ENCODE peak calls at places on chromosomes 16 and 17, in ten cellular contexts. O is neuronal stem cell; X is upper lobe of right lung; L is left ventricle myocardium inferior; S is ovary; Y is Peyer's patch; V is hepatocyte; N is CD8-positive, alpha-beta T cell; I is CD8-positive, alpha-beta memory T cell; K is PC-3. E is an unnamed sample. For H3K4me1, the result is how much of the 10 kb centered on the place peaks cover.

GRCh38 chr17:79081571-79082276 is 7.1 kb downstream of the ENGASE start:
- DNase-seq in L (peak), Y (no peak), N (no peak), X (no peak), V (no peak), S (no peak), O (no peak), I (no peak), K (no peak), E (no peak)

GRCh38 chr16:4859900-4860255 is 12.6 kb downstream of the UBN1 start:
- DNase-seq in V (no peak), I (no peak), S (no peak), X (no peak), N (no peak), L (no peak), Y (no peak), K (peak), O (no peak), E (no peak)

GRCh38 chr17:65588194-65588808 is 26.9 kb upstream of the AXIN2 start:
- DNase-seq in K (peak), I (no peak), S (no peak), L (peak), V (peak), X (peak), Y (peak), O (no peak), N (no peak), E (no peak)

GRCh38 chr17:58316260-58316960 is 12.2 kb downstream of the TSPOAP1 start:
- DNase-seq in X (peak), K (no peak), N (no peak), L (no peak), S (no peak), Y (peak), V (no peak), I (no peak), O (no peak), E (no peak)

GRCh38 chr17:62780951-62781350 is 27.2 kb downstream of the MARCHF10 start:
- DNase-seq in I (no peak), S (no peak), N (no peak), X (no peak), Y (no peak), V (no peak), L (no peak), K (peak), O (no peak), E (no peak)

GRCh38 chr16:81170824-81171223 is 67.7 kb upstream of the BCO1 start:
- DNase-seq in Y (no peak), S (no peak), X (no peak), V (peak), I (no peak), L (no peak), O (no peak), N (no peak), K (no peak), E (no peak)

GRCh38 chr16:89620406-89620841 is 7.0 kb downstream of the DPEP1 start:
- DNase-seq in S (no peak), I (no peak), N (no peak), L (no peak), K (no peak), O (no peak), X (no peak), V (no peak), Y (no peak), E (no peak)

GRCh38 chr17:38898812-38899348 is 26.5 kb upstream of the LASP1NB start:
- DNase-seq in I (peak), S (no peak), K (peak), V (no peak), O (no peak), Y (peak), N (peak), L (no peak), X (peak), E (no peak)

GRCh38 chr17:36198831-36199465 is 2.4 kb upstream of the CCL3L1 start:
- DNase-seq in Y (no peak), X (no peak), N (no peak), O (no peak), K (no peak), L (no peak), V (peak), I (no peak), S (no peak), E (no peak)

GRCh38 chr16:1960665-1961630 is 1.6 kb downstream of the NDUFB10 start:
- DNase-seq in X (no peak), L (no peak), V (no peak), O (no peak), I (no peak), N (peak), Y (no peak), K (peak), S (no peak), E (no peak)

GRCh38 chr16:17305694-17306093 is 165.1 kb downstream of the XYLT1 start:
- DNase-seq in I (no peak), Y (no peak), K (no peak), V (no peak), N (no peak), O (no peak), X (no peak), S (no peak), L (no peak), E (no peak)

GRCh38 chr17:80673152-80673920 is 128.7 kb downstream of the RPTOR start:
- DNase-seq in Y (no peak), X (no peak), O (no peak), I (no peak), S (no peak), N (no peak), V (no peak), K (no peak), L (no peak), E (no peak)

DNA sequence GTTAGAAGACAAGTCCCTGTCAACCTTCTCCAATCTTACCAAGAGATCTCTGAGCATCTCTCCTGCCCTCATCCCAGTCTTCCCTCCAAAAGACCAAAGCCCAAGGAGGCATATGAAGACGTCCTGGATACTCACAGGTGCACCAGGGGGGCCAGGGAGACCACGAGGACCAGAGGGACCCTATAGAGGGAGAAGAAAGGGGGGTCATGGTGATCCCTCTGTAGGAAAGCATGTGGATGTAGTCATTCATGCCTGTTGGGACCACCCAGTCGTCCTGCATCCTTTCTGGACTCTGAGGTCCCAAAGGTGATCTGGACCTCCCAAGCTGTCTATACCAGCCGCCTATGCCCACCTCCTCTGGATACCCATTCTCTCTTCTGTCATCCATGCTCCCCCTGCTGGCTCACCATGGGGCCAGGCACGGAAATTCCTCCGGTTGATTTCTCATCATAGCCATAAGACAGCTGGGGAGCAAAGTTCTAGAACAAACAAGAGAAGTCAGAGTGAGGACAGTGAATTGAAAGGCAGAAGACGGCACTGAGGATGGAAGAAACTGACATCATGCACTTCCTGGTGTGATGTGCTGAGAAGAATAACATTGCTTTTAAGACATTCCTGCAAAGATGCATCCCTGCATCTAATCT is 3.3 kb downstream of the COL1A1 start:
- DNase-seq in V (peak), S (no peak), L (no peak), Y (peak), O (no peak), I (peak), N (peak), X (no peak), K (peak), E (no peak)
- H3K27ac ChIP-seq in V (peak), S (peak), L (peak), Y (peak), O (no peak), I (no peak), N (no peak), X (no peak), K (peak), E (peak)

GRCh38 chr17:28896884-28897768 is at the start of gene FLOT2:
- DNase-seq in N (peak), X (peak), L (peak), Y (peak), V (peak), O (peak), S (peak), K (peak), I (peak), E (peak)

GRCh38 chr17:28898261-28898955 is 875 bp upstream of the FLOT2 start:
- DNase-seq in N (no peak), V (no peak), S (no peak), K (no peak), X (peak), L (no peak), O (no peak), I (no peak), Y (no peak), E (no peak)

GRCh38 chr17:28897769-28898259 is 281 bp upstream of the FLOT2 start:
- DNase-seq in L (no peak), I (no peak), V (no peak), Y (no peak), N (peak), O (peak), K (no peak), X (no peak), S (no peak), E (no peak)

GRCh38 chr17:28900986-28901726 is 1.7 kb downstream of the DHRS13 start:
- DNase-seq in O (no peak), V (peak), S (no peak), K (no peak), L (no peak), N (no peak), X (peak), Y (no peak), I (no peak), E (no peak)

DNA sequence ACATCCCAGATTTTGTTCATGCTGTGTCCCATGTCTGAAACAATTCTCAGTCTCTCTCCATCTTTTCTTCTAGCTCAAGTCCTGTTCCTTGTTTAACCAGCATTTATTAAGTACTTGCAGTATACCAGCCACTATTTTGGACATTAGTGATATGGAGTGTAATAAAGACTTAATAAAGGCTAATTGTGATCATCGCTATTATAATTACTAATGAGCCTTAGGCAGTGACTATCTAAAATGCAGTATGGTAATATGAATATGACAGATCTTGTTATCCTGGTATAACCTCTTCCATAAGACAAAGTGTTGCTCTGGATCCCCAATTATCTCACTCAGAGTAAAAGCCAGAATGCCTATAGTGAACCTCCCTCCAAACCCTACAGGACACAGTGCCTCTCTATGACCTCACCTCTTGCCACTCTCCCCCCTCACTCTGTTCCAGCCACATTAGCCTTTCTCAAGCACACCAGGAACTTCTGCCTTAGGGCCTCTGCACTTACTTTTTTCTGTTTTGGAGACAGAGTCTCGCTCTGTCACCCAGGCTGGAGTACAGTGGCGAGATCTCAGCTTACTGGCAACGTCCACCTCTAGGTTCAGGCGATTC is 1.8 kb upstream of the FLOT2 start:
- DNase-seq in V (no peak), X (no peak), S (no peak), I (no peak), N (no peak), O (no peak), Y (no peak), L (no peak), K (no peak), E (no peak)
- H3K4me1 ChIP-seq in V (under half), X (under half), S (under half), I (half or more), N (under half), O (under half), Y (under half), L (half or more), K (under half), E (under half)

DNA sequence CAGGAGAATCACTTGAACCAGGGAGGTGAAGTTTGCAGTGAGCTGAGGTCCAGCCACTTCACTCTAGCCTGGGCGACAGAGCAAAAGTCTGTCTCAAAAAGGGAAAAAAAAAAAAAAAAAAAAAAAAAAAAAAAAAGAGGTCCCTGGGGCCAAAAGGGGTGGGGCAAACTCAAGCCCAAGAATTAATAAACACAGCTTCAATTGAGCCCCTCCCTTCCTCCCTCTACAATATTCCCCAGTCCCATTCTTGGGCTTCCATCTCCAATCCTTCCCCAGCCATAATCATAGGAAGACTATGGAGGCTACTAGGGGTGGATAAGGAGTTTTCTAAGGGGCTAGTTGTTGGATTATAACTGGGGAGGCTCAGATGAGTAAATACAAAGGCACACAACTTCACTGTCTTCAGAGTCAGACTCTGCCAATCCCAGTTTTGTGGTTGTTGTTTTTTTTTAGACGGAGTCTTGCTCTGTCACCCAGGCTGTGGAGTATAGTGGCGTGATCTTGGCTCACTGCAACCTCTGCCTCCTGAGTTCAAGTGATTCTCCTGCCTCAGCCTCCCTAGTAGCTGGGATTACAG is 9.5 kb downstream of the CAVIN1 start:
- DNase-seq in V (no peak), X (no peak), S (no peak), L (no peak), K (no peak), I (no peak), N (no peak), Y (no peak), O (no peak), E (no peak)
- H3K27ac ChIP-seq in V (no peak), X (no peak), S (no peak), L (peak), K (no peak), I (no peak), N (no peak), Y (no peak), O (no peak), E (no peak)

GRCh38 chr17:75691371-75692290 is 24.5 kb downstream of the SAP30BP start:
- DNase-seq in Y (no peak), K (peak), N (no peak), I (no peak), V (no peak), O (no peak), S (no peak), L (no peak), X (no peak), E (no peak)
- H3K4me1 ChIP-seq in Y (half or more), K (half or more), N (under half), I (under half), V (under half), O (under half), S (under half), L (half or more), X (half or more), E (under half)

DNA sequence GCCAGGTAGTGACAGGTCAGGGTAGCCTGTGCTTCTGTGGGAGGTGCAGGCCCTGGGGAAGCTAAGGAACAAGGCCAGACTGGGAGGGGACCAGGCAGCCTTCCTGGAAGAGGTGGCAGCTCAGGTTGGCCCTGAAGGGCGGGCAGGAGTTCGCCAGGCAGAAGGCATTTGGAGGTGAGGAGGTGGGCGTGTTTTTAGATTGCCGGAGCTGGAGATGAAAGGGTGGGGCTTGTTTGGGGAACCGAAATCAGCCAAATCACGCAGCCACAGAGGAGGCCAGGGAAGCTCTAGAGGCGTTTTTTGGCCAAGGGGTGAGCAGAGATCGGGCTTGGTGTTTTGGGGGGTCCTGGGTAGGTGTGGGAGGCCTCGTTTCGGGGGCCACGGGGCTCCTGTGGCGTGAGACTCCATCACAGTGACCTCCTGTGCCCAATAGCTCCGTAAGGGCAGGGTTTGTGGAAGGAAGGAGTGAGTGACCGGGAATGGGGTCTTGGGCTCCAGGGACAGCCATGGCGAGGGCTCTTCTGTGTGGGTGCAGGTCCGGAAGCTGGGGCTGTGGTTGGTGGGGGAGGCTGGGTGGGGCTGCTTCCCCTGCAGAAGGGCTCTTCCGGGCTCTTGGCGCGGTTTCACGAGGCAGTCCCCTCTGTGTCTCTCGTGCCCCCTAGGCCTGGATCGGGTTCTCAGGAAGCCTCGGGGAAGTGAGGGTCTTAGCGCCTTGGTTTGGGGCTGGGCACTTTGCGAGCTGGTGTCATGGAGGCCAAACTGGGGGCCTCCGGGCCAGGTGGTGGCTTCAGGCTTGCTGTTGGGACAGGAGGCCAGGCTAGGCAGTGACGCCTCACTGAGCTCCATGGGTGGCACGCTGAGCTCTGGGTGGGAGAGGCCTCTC is 7.8 kb downstream of the ADCY7 start:
- DNase-seq in I (peak), O (no peak), S (no peak), N (peak), Y (peak), X (peak), L (no peak), V (no peak), K (no peak), E (no peak)
- H3K27ac ChIP-seq in I (peak), O (no peak), S (no peak), N (peak), Y (peak), X (peak), L (peak), V (no peak), K (no peak), E (peak)

DNA sequence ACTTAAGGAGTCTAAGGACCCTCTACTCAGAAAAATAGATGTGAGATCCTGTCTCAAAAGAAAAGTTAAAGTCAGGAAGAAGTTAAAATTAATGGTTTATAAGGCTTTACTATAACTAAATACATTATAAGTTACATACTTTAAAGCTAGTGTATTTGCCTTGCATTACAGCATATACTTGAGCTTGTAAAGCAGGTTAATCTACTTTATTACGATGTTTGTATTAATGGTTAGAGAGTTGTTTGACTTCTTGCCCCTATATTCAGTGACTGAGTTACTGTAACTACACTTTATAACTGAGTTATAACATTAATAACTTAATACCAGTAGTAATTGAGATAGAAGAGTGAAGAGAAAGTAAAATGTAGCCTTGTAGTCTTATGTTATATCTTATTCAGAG is 22.8 kb downstream of the CLTC start:
- DNase-seq in K (peak), X (no peak), S (no peak), N (no peak), Y (no peak), O (no peak), I (no peak), L (no peak), V (no peak), E (no peak)
- H3K4me1 ChIP-seq in K (under half), X (under half), S (under half), N (under half), Y (half or more), O (under half), I (under half), L (half or more), V (under half), E (under half)

GRCh38 chr16:57264950-57265371 is 19.5 kb downstream of the PLLP start:
- DNase-seq in V (no peak), I (no peak), O (no peak), K (no peak), X (peak), S (no peak), Y (peak), N (no peak), L (no peak), E (no peak)

GRCh38 chr16:57265850-57266530 is 18.5 kb downstream of the PLLP start:
- DNase-seq in I (no peak), N (no peak), L (peak), V (peak), S (peak), Y (peak), O (no peak), K (peak), X (peak), E (peak)

GRCh38 chr16:57264381-57264780 is 19.3 kb downstream of the ARL2BP start:
- DNase-seq in X (peak), O (no peak), I (no peak), K (no peak), Y (peak), S (no peak), N (no peak), L (no peak), V (no peak), E (no peak)

GRCh38 chr16:57268804-57269800 is 15.4 kb downstream of the PLLP start:
- DNase-seq in V (peak), I (no peak), N (no peak), Y (peak), L (peak), O (no peak), X (peak), S (no peak), K (no peak), E (no peak)

GRCh38 chr16:57266531-57267268 is 17.8 kb downstream of the PLLP start:
- DNase-seq in L (no peak), V (no peak), I (no peak), O (no peak), S (no peak), K (no peak), Y (no peak), X (no peak), N (peak), E (peak)
- H3K27ac ChIP-seq in L (peak), V (peak), I (peak), O (no peak), S (no peak), K (no peak), Y (no peak), X (peak), N (peak), E (no peak)

DNA sequence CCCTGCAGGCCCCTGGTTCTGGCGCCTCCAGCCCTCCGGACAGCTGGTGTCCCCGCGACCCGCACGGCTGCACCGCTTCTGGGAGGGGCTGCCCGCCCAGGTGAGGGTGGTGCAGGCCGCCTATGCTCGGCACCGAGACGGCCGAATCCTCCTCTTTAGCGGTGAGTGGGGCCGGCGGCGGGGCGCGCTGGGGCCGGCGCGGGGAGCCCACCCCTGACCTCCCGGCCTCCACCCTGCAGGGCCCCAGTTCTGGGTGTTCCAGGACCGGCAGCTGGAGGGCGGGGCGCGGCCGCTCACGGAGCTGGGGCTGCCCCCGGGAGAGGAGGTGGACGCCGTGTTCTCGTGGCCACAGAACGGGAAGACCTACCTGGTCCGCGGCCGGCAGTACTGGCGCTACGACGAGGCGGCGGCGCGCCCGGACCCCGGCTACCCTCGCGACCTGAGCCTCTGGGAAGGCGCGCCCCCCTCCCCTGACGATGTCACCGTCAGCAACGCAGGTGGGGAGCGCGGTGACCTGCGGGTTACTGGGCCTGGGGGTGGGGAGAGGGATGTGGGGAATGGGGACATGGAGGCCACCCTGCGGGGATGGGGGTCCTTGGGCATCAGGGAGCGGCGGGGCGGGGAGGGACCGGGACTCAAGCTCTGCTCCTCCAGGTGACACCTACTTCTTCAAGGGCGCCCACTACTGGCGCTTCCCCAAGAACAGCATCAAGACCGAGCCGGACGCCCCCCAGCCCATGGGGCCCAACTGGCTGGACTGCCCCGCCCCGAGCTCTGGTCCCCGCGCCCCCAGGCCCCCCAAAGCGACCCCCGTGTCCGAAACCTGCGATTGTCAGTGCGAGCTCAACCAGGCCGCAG is 7.0 kb upstream of the IL32 start:
- DNase-seq in X (peak), N (peak), S (peak), I (peak), V (peak), Y (peak), K (peak), O (peak), L (peak), E (peak)
- H3K4me1 ChIP-seq in X (under half), N (under half), S (under half), I (under half), V (under half), Y (under half), K (under half), O (under half), L (under half), E (under half)